ENCODE peak calls at places on chromosomes 7 and 10, in nine cellular contexts. O, Q, I, S, Z, J, E, A and N are unnamed samples.

GRCh38 chr10:63603709-63604445 is 82.7 kb downstream of the REEP3 start:
- DNase-seq in O (no peak), Q (no peak), I (peak), S (no peak), Z (no peak), J (no peak), E (no peak), A (no peak), N (no peak)

GRCh38 chr10:69088801-69089501 is 1.0 kb downstream of the SRGN start:
- DNase-seq in O (no peak), Q (no peak), I (peak), S (peak), Z (no peak), J (peak), E (no peak), A (peak), N (no peak)

GRCh38 chr7:12212051-12212485 is 974 bp downstream of the TMEM106B start:
- DNase-seq in O (peak), Q (peak), I (no peak), S (peak), Z (peak), J (no peak), E (peak), A (no peak), N (peak)

GRCh38 chr10:70974351-70974901 is 86.1 kb upstream of the PCBD1 start:
- DNase-seq in O (no peak), Q (no peak), I (peak), S (peak), Z (no peak), J (no peak), E (peak), A (peak), N (peak)

GRCh38 chr7:54292171-54292925 is 249.8 kb upstream of the VSTM2A start:
- DNase-seq in O (peak), Q (no peak), I (no peak), S (no peak), Z (peak), J (no peak), E (no peak), A (no peak), N (no peak)

GRCh38 chr10:37754538-37755323 is 102.7 kb downstream of the ZNF248 start:
- DNase-seq in O (no peak), Q (peak), I (peak), S (peak), Z (peak), J (peak), E (peak), A (peak), N (no peak)

GRCh38 chr7:47361746-47362215 is 220.1 kb downstream of the TNS3 start:
- DNase-seq in O (no peak), Q (peak), I (no peak), S (peak), Z (no peak), J (no peak), E (no peak), A (peak), N (no peak)

GRCh38 chr7:17663056-17663675 is 277.1 kb downstream of the SNX13 start:
- DNase-seq in O (no peak), Q (no peak), I (no peak), S (peak), Z (no peak), J (no peak), E (no peak), A (peak), N (peak)

GRCh38 chr10:130480491-130480890 is 344.3 kb downstream of the GLRX3 start:
- DNase-seq in O (no peak), Q (no peak), I (no peak), S (no peak), Z (no peak), J (no peak), E (no peak), A (no peak), N (no peak)

GRCh38 chr7:82050134-82050533 is 280.3 kb upstream of the HGF start:
- DNase-seq in O (peak), Q (peak), I (no peak), S (peak), Z (no peak), J (no peak), E (no peak), A (peak), N (peak)

GRCh38 chr10:111128331-111129167 is 51.7 kb downstream of the ADRA2A start:
- DNase-seq in O (no peak), Q (peak), I (no peak), S (peak), Z (no peak), J (no peak), E (no peak), A (peak), N (peak)

GRCh38 chr7:107999814-108000560 is 3.0 kb downstream of the LAMB1 start:
- DNase-seq in O (peak), Q (no peak), I (no peak), S (peak), Z (no peak), J (no peak), E (no peak), A (no peak), N (no peak)

GRCh38 chr7:27586825-27587224 is 75.9 kb downstream of the HIBADH start:
- DNase-seq in O (no peak), Q (no peak), I (no peak), S (no peak), Z (peak), J (peak), E (peak), A (no peak), N (no peak)

GRCh38 chr10:73806176-73806950 is 5.0 kb downstream of the NDST2 start:
- DNase-seq in O (no peak), Q (no peak), I (no peak), S (no peak), Z (no peak), J (no peak), E (no peak), A (no peak), N (no peak)

GRCh38 chr7:151745090-151745638 is 131.8 kb downstream of the PRKAG2 start:
- DNase-seq in O (no peak), Q (peak), I (no peak), S (peak), Z (no peak), J (no peak), E (no peak), A (peak), N (peak)

GRCh38 chr10:94172332-94172731 is 178.6 kb downstream of the PLCE1 start:
- DNase-seq in O (no peak), Q (no peak), I (no peak), S (peak), Z (no peak), J (no peak), E (no peak), A (peak), N (no peak)

GRCh38 chr7:913736-914520 is 37.6 kb downstream of the GET4 start:
- DNase-seq in O (no peak), Q (no peak), I (no peak), S (no peak), Z (no peak), J (no peak), E (no peak), A (peak), N (no peak)
- TF ChIP-seq EZH2phosphoT487 in O (no peak), Q (no peak), I (no peak), S (no peak), Z (no peak), J (no peak), E (no peak), A (no peak), N (no peak)

GRCh38 chr7:141587304-141587703 is 36.1 kb downstream of the AGK start:
- DNase-seq in O (no peak), Q (no peak), I (no peak), S (no peak), Z (no peak), J (no peak), E (no peak), A (no peak), N (no peak)

GRCh38 chr7:141588912-141589311 is 37.7 kb downstream of the AGK start:
- DNase-seq in O (no peak), Q (no peak), I (no peak), S (no peak), Z (no peak), J (no peak), E (no peak), A (no peak), N (no peak)

GRCh38 chr7:141584935-141585334 is 33.7 kb downstream of the AGK start:
- DNase-seq in O (peak), Q (no peak), I (no peak), S (no peak), Z (peak), J (no peak), E (no peak), A (no peak), N (no peak)

GRCh38 chr7:141585592-141586510 is 34.6 kb downstream of the AGK start:
- DNase-seq in O (no peak), Q (no peak), I (no peak), S (peak), Z (no peak), J (no peak), E (no peak), A (peak), N (no peak)

DNA sequence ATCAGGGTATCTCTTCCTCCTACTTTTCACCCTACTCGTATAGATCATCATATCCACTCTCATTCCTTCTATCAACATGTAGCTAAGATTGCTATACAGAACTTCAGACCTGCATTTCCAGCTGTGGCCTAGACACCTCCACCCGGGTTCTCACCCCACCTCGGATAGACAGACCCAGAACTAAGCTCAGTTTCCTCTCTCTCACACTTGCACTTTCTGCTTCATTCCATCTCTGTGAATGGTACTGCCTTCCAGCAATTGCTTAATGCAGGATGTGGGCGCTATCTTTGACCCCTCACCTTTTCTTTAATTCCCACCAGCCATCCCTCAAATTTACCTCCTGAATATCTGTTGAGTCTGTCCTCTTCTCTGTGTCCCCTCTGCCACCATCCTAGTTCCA is 35.7 kb downstream of the AGK start:
- DNase-seq in O (no peak), Q (no peak), I (no peak), S (no peak), Z (no peak), J (no peak), E (no peak), A (no peak), N (no peak)
- H3K27ac ChIP-seq in O (peak), Q (no peak), I (no peak), S (peak), Z (no peak), J (no peak), E (no peak), A (no peak), N (no peak)

DNA sequence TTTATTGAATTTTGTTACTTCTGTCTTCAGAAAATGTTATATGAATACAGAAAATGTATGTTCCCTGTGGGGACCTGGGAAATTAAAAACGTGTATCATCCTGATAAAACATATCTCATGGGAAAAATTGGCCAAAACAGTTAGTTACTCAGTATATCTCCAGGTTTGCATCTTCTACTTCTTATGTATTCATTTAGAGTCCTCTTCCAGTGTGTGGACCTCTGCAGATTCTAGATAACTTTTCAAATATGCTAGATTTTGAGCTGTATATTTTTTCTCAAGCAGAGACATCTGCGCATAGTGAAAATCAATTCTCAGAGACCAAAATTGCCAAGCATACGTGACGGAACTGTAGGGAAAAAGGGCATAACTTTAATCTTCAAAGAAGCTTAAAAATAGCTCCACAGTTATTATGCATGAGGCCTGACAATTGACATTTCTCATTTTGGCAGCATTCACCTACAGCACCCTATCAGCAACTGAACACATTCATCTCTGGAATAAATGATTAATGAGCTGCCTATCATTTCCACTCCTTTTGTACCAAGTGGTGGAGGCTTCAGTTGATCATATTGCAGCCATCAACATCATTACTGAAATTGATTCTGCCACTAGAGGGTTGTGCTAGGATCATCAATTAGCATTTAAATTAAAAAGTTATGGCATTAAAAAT is 26.4 kb upstream of the UMAD1 start:
- DNase-seq in O (no peak), Q (no peak), I (no peak), S (no peak), Z (no peak), J (no peak), E (no peak), A (no peak), N (no peak)
- H3K4me2 ChIP-seq in O (no peak), Q (no peak), I (no peak), S (no peak), Z (no peak), J (no peak), E (no peak), A (no peak), N (no peak)

DNA sequence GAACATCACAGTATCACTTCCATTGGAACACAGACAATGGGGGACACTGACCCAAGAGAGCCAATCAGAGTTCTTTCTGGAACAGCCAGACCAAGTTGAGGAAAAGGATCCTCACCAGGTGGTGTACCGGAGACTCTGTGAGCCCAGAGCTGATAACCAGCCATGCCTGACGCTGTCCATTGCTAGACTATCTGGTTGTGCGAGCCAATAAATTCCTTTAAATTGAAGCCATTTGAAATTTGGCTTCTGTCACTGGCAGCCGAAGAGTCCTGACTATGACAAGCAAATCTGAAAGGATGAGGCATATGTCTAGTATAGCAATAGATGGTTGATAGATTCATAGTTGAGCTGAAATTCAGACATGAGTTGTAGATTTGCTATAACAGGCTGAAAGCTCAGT is 3.1 kb upstream of the LHPP start:
- DNase-seq in O (no peak), Q (no peak), I (no peak), S (no peak), Z (no peak), J (no peak), E (no peak), A (no peak), N (no peak)
- TF ChIP-seq EZH2phosphoT487 in O (no peak), Q (no peak), I (no peak), S (no peak), Z (no peak), J (no peak), E (no peak), A (no peak), N (no peak)

GRCh38 chr10:4671451-4672145 is 154.4 kb upstream of the AKR1E2 start:
- DNase-seq in O (no peak), Q (peak), I (no peak), S (peak), Z (no peak), J (no peak), E (no peak), A (peak), N (no peak)
- H3K27ac ChIP-seq in O (no peak), Q (peak), I (no peak), S (peak), Z (no peak), J (no peak), E (peak), A (peak), N (peak)

DNA sequence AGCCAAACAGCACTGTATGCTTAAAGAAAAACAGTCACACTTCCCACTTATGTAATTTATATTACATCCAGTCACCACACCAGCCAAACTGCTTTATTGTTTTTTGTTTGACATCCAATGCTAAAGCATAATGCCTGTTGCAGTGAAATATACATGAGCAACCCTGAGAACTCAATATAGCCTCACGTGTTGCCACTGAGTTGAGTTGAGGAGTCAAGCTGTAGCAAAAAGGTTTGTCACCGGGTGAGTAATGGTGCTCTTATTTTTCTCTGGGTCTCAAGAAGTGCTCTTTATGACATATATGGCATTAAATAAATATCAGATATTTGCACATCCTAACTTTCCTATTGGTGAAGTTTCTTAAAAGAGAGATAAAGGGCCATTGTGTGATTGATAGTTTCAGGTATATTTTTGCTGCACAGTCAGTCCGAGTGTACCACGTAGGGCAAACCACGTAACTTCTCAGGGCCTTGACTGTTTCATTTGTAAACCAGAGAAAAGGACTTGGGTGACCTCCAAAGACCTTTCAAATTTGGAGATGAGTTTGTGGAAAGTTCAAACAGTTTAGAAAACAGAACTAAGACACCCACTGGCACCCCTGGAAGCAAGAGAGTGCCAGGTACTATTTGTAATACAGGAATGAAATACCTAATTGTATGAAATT is 168.5 kb downstream of the CFTR start:
- DNase-seq in O (no peak), Q (no peak), I (peak), S (no peak), Z (no peak), J (no peak), E (no peak), A (no peak), N (no peak)
- H3K4me2 ChIP-seq in O (no peak), Q (no peak), I (no peak), S (no peak), Z (no peak), J (no peak), E (no peak), A (no peak), N (no peak)

GRCh38 chr7:158191671-158192070 is 396.0 kb downstream of the PTPRN2 start:
- DNase-seq in O (no peak), Q (no peak), I (no peak), S (no peak), Z (no peak), J (no peak), E (no peak), A (no peak), N (no peak)
- TF ChIP-seq EZH2phosphoT487 in O (no peak), Q (no peak), I (no peak), S (no peak), Z (no peak), J (no peak), E (no peak), A (no peak), N (no peak)

DNA sequence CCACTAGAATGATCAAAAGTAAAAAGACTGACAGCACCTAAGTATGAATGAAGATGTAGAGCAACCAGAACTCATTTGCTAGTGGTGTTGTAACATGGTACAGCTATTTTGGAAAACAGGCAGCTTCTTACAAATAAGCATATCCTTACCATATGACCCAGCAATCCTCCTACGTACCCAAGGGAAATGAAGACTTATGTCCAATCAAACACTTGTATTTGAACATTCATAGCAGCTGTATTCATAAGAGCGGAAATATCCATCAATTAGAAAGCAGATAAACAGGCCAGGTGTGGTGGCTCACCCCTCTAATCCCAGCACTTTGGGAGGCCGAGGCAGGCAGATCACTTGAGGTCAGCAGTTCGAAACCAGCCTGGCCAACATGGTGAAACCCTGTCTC is 53.0 kb downstream of the KLRG2 start:
- DNase-seq in O (no peak), Q (no peak), I (no peak), S (no peak), Z (no peak), J (no peak), E (no peak), A (no peak), N (no peak)
- H3K27ac ChIP-seq in O (no peak), Q (peak), I (no peak), S (no peak), Z (no peak), J (no peak), E (no peak), A (peak), N (peak)